ENCODE peak calls at places on chromosomes 7 and 10, in ten cellular contexts. One of them, this sample, is unnamed.

GRCh38 chr7:98879198-98879988 is 1.1 kb downstream of the TRRAP start:
- DNase-seq in upper lobe of left lung: no peak
- DNase-seq in A549: peak
- DNase-seq in chondrocyte: no peak
- DNase-seq in Panc1: no peak
- DNase-seq in astrocyte of the cerebellum: no peak
- DNase-seq in heart left ventricle: peak
- DNase-seq in SK-N-SH: peak
- DNase-seq in left ventricle myocardium inferior: no peak
- DNase-seq in glutamatergic neuron: no peak
- DNase-seq in this sample: peak

GRCh38 chr7:93973134-93973533 is 31.0 kb downstream of the BET1 start:
- DNase-seq in left ventricle myocardium inferior: no peak
- DNase-seq in A549: no peak
- DNase-seq in glutamatergic neuron: no peak
- DNase-seq in chondrocyte: no peak
- DNase-seq in upper lobe of left lung: no peak
- DNase-seq in heart left ventricle: no peak
- DNase-seq in astrocyte of the cerebellum: no peak
- DNase-seq in SK-N-SH: no peak
- DNase-seq in Panc1: no peak
- DNase-seq in this sample: no peak

GRCh38 chr7:44378744-44379143 is 53.4 kb upstream of the CAMK2B start:
- DNase-seq in left ventricle myocardium inferior: no peak
- DNase-seq in astrocyte of the cerebellum: peak
- DNase-seq in glutamatergic neuron: no peak
- DNase-seq in A549: peak
- DNase-seq in Panc1: peak
- DNase-seq in heart left ventricle: no peak
- DNase-seq in chondrocyte: no peak
- DNase-seq in upper lobe of left lung: no peak
- DNase-seq in SK-N-SH: no peak
- DNase-seq in this sample: no peak

GRCh38 chr7:102473271-102473991 is 5.3 kb downstream of the POLR2J start:
- DNase-seq in A549: no peak
- DNase-seq in left ventricle myocardium inferior: no peak
- DNase-seq in glutamatergic neuron: peak
- DNase-seq in Panc1: no peak
- DNase-seq in SK-N-SH: no peak
- DNase-seq in astrocyte of the cerebellum: no peak
- DNase-seq in heart left ventricle: peak
- DNase-seq in upper lobe of left lung: peak
- DNase-seq in chondrocyte: peak
- DNase-seq in this sample: no peak

GRCh38 chr10:4501306-4501705 is 324.7 kb upstream of the AKR1E2 start:
- DNase-seq in glutamatergic neuron: no peak
- DNase-seq in Panc1: no peak
- DNase-seq in A549: peak
- DNase-seq in left ventricle myocardium inferior: no peak
- DNase-seq in SK-N-SH: no peak
- DNase-seq in upper lobe of left lung: no peak
- DNase-seq in heart left ventricle: no peak
- DNase-seq in chondrocyte: no peak
- DNase-seq in astrocyte of the cerebellum: no peak
- DNase-seq in this sample: no peak

GRCh38 chr10:59324597-59324996 is 37.8 kb downstream of the FAM13C start:
- DNase-seq in left ventricle myocardium inferior: no peak
- DNase-seq in heart left ventricle: no peak
- DNase-seq in astrocyte of the cerebellum: no peak
- DNase-seq in chondrocyte: no peak
- DNase-seq in SK-N-SH: no peak
- DNase-seq in A549: no peak
- DNase-seq in Panc1: no peak
- DNase-seq in glutamatergic neuron: no peak
- DNase-seq in upper lobe of left lung: no peak
- DNase-seq in this sample: no peak

GRCh38 chr7:157111311-157111710 is 27.4 kb upstream of the UBE3C start:
- DNase-seq in SK-N-SH: no peak
- DNase-seq in astrocyte of the cerebellum: no peak
- DNase-seq in A549: no peak
- DNase-seq in left ventricle myocardium inferior: no peak
- DNase-seq in heart left ventricle: no peak
- DNase-seq in glutamatergic neuron: no peak
- DNase-seq in upper lobe of left lung: peak
- DNase-seq in Panc1: no peak
- DNase-seq in chondrocyte: no peak
- DNase-seq in this sample: no peak

GRCh38 chr10:51700228-51700835 is 937 bp upstream of the CSTF2T start:
- DNase-seq in Panc1: no peak
- DNase-seq in glutamatergic neuron: no peak
- DNase-seq in chondrocyte: no peak
- DNase-seq in left ventricle myocardium inferior: no peak
- DNase-seq in astrocyte of the cerebellum: no peak
- DNase-seq in upper lobe of left lung: no peak
- DNase-seq in A549: no peak
- DNase-seq in SK-N-SH: no peak
- DNase-seq in heart left ventricle: peak
- DNase-seq in this sample: no peak

GRCh38 chr7:114209968-114210367 is 204.6 kb upstream of the FOXP2 start:
- DNase-seq in chondrocyte: no peak
- DNase-seq in left ventricle myocardium inferior: no peak
- DNase-seq in A549: no peak
- DNase-seq in upper lobe of left lung: no peak
- DNase-seq in Panc1: no peak
- DNase-seq in heart left ventricle: no peak
- DNase-seq in glutamatergic neuron: no peak
- DNase-seq in SK-N-SH: no peak
- DNase-seq in astrocyte of the cerebellum: no peak
- DNase-seq in this sample: no peak
- TF ChIP-seq CTCF in chondrocyte: peak
- TF ChIP-seq CTCF in left ventricle myocardium inferior: no peak
- TF ChIP-seq CTCF in A549: no peak
- TF ChIP-seq CTCF in upper lobe of left lung: no peak
- TF ChIP-seq CTCF in Panc1: no peak
- TF ChIP-seq CTCF in heart left ventricle: no peak
- TF ChIP-seq CTCF in glutamatergic neuron: no peak
- TF ChIP-seq CTCF in SK-N-SH: peak
- TF ChIP-seq CTCF in astrocyte of the cerebellum: no peak
- TF ChIP-seq CTCF in this sample: no peak

GRCh38 chr10:28072573-28072972 is 73.7 kb upstream of the ODAD2 start:
- DNase-seq in upper lobe of left lung: no peak
- DNase-seq in left ventricle myocardium inferior: no peak
- DNase-seq in glutamatergic neuron: no peak
- DNase-seq in heart left ventricle: no peak
- DNase-seq in A549: no peak
- DNase-seq in Panc1: no peak
- DNase-seq in chondrocyte: no peak
- DNase-seq in astrocyte of the cerebellum: no peak
- DNase-seq in SK-N-SH: no peak
- DNase-seq in this sample: no peak
- TF ChIP-seq CTCF in upper lobe of left lung: no peak
- TF ChIP-seq CTCF in left ventricle myocardium inferior: no peak
- TF ChIP-seq CTCF in glutamatergic neuron: no peak
- TF ChIP-seq CTCF in heart left ventricle: no peak
- TF ChIP-seq CTCF in A549: no peak
- TF ChIP-seq CTCF in Panc1: no peak
- TF ChIP-seq CTCF in chondrocyte: no peak
- TF ChIP-seq CTCF in astrocyte of the cerebellum: no peak
- TF ChIP-seq CTCF in SK-N-SH: no peak
- TF ChIP-seq CTCF in this sample: no peak

GRCh38 chr10:31947144-31947926 is 18.7 kb upstream of the ARHGAP12 start:
- DNase-seq in heart left ventricle: no peak
- DNase-seq in Panc1: no peak
- DNase-seq in glutamatergic neuron: no peak
- DNase-seq in chondrocyte: no peak
- DNase-seq in A549: peak
- DNase-seq in astrocyte of the cerebellum: peak
- DNase-seq in SK-N-SH: peak
- DNase-seq in upper lobe of left lung: no peak
- DNase-seq in left ventricle myocardium inferior: no peak
- DNase-seq in this sample: no peak
- TF ChIP-seq CTCF in heart left ventricle: peak
- TF ChIP-seq CTCF in Panc1: peak
- TF ChIP-seq CTCF in glutamatergic neuron: no peak
- TF ChIP-seq CTCF in chondrocyte: peak
- TF ChIP-seq CTCF in A549: peak
- TF ChIP-seq CTCF in astrocyte of the cerebellum: peak
- TF ChIP-seq CTCF in SK-N-SH: peak
- TF ChIP-seq CTCF in upper lobe of left lung: peak
- TF ChIP-seq CTCF in left ventricle myocardium inferior: peak
- TF ChIP-seq CTCF in this sample: no peak

GRCh38 chr10:126857178-126857806 is 47.9 kb upstream of the DOCK1 start:
- DNase-seq in heart left ventricle: no peak
- DNase-seq in astrocyte of the cerebellum: no peak
- DNase-seq in glutamatergic neuron: no peak
- DNase-seq in chondrocyte: no peak
- DNase-seq in SK-N-SH: no peak
- DNase-seq in A549: no peak
- DNase-seq in upper lobe of left lung: no peak
- DNase-seq in Panc1: no peak
- DNase-seq in left ventricle myocardium inferior: no peak
- DNase-seq in this sample: no peak
- TF ChIP-seq CTCF in heart left ventricle: peak
- TF ChIP-seq CTCF in astrocyte of the cerebellum: no peak
- TF ChIP-seq CTCF in glutamatergic neuron: no peak
- TF ChIP-seq CTCF in chondrocyte: no peak
- TF ChIP-seq CTCF in SK-N-SH: peak
- TF ChIP-seq CTCF in A549: no peak
- TF ChIP-seq CTCF in upper lobe of left lung: no peak
- TF ChIP-seq CTCF in Panc1: no peak
- TF ChIP-seq CTCF in left ventricle myocardium inferior: peak
- TF ChIP-seq CTCF in this sample: no peak